ENCODE peak calls at places on chromosomes 13 and 19, in six cellular contexts. One of them, this sample, is unnamed.
A peak's percentile ranks its signal among the peaks of the same experiment; 100 is the strongest.

GRCh38 chr13:107964356-107964755 is 251.0 kb downstream of the LIG4 start:
- DNase-seq in GM23248: no peak
- DNase-seq in DND-41: no peak
- DNase-seq in OCI-LY7: no peak
- DNase-seq in astrocyte: no peak
- DNase-seq in neural progenitor cell: no peak
- DNase-seq in this sample: no peak

GRCh38 chr19:19997656-19998268 is 41.5 kb downstream of the ZNF682 start:
- DNase-seq in GM23248: peak; percentile 45
- DNase-seq in DND-41: peak; percentile 50
- DNase-seq in OCI-LY7: peak; percentile 56
- DNase-seq in astrocyte: no peak
- DNase-seq in neural progenitor cell: peak; percentile 16
- DNase-seq in this sample: peak; percentile 81

GRCh38 chr13:50481936-50482335 is 361.6 kb downstream of the DLEU7 start:
- DNase-seq in GM23248: no peak
- DNase-seq in DND-41: no peak
- DNase-seq in OCI-LY7: no peak
- DNase-seq in astrocyte: no peak
- DNase-seq in neural progenitor cell: no peak
- DNase-seq in this sample: no peak

GRCh38 chr13:59468396-59468795 is 695.3 kb downstream of the DIAPH3 start:
- DNase-seq in GM23248: no peak
- DNase-seq in DND-41: no peak
- DNase-seq in OCI-LY7: no peak
- DNase-seq in astrocyte: no peak
- DNase-seq in neural progenitor cell: no peak
- DNase-seq in this sample: no peak

GRCh38 chr19:1618157-1619093 is 13.2 kb upstream of the UQCR11 start:
- DNase-seq in GM23248: peak; percentile 40
- DNase-seq in DND-41: peak; percentile 35
- DNase-seq in OCI-LY7: peak; percentile 64
- DNase-seq in astrocyte: no peak
- DNase-seq in neural progenitor cell: peak; percentile 44
- DNase-seq in this sample: peak; percentile 83

GRCh38 chr19:9791552-9792181 is 23.1 kb upstream of the ZNF846 start:
- DNase-seq in GM23248: peak; percentile 97
- DNase-seq in DND-41: peak; percentile 95
- DNase-seq in OCI-LY7: peak; percentile 96
- DNase-seq in astrocyte: peak; percentile 86
- DNase-seq in neural progenitor cell: peak; percentile 99
- DNase-seq in this sample: peak; percentile 98

GRCh38 chr13:65912516-65912915 is 1317.6 kb downstream of the PCDH9 start:
- DNase-seq in GM23248: no peak
- DNase-seq in DND-41: no peak
- DNase-seq in OCI-LY7: no peak
- DNase-seq in astrocyte: no peak
- DNase-seq in neural progenitor cell: no peak
- DNase-seq in this sample: no peak

GRCh38 chr13:89375839-89376238 is 1704.7 kb downstream of the SLITRK5 start:
- DNase-seq in GM23248: peak; percentile 76
- DNase-seq in DND-41: no peak
- DNase-seq in OCI-LY7: no peak
- DNase-seq in astrocyte: peak; percentile 73
- DNase-seq in neural progenitor cell: no peak
- DNase-seq in this sample: no peak

GRCh38 chr19:703651-704446 is 4.9 kb upstream of the PALM start:
- DNase-seq in GM23248: peak; percentile 61
- DNase-seq in DND-41: peak; percentile 47
- DNase-seq in OCI-LY7: peak; percentile 81
- DNase-seq in astrocyte: no peak
- DNase-seq in neural progenitor cell: peak; percentile 86
- DNase-seq in this sample: peak; percentile 96

GRCh38 chr19:5149508-5149907 is 180.6 kb downstream of the KDM4B start:
- DNase-seq in GM23248: no peak
- DNase-seq in DND-41: no peak
- DNase-seq in OCI-LY7: no peak
- DNase-seq in astrocyte: no peak
- DNase-seq in neural progenitor cell: no peak
- DNase-seq in this sample: no peak

GRCh38 chr19:44657211-44657921 is 13.7 kb downstream of the PVR start:
- DNase-seq in GM23248: peak; percentile 70
- DNase-seq in DND-41: peak; percentile 69
- DNase-seq in OCI-LY7: peak; percentile 68
- DNase-seq in astrocyte: peak; percentile 24
- DNase-seq in neural progenitor cell: peak; percentile 81
- DNase-seq in this sample: peak; percentile 90

GRCh38 chr13:45446181-45446580 is 18.6 kb upstream of the COG3 start:
- DNase-seq in GM23248: peak; percentile 69
- DNase-seq in DND-41: no peak
- DNase-seq in OCI-LY7: no peak
- DNase-seq in astrocyte: peak; percentile 64
- DNase-seq in neural progenitor cell: no peak
- DNase-seq in this sample: no peak

GRCh38 chr19:10143700-10144099 is 24.0 kb upstream of the EIF3G start:
- DNase-seq in GM23248: no peak
- DNase-seq in DND-41: no peak
- DNase-seq in OCI-LY7: no peak
- DNase-seq in astrocyte: no peak
- DNase-seq in neural progenitor cell: no peak
- DNase-seq in this sample: no peak

GRCh38 chr13:50365683-50366391 is 350.6 kb downstream of the KCNRG start:
- DNase-seq in GM23248: no peak
- DNase-seq in DND-41: no peak
- DNase-seq in OCI-LY7: peak; percentile 56
- DNase-seq in astrocyte: no peak
- DNase-seq in neural progenitor cell: no peak
- DNase-seq in this sample: no peak

DNA sequence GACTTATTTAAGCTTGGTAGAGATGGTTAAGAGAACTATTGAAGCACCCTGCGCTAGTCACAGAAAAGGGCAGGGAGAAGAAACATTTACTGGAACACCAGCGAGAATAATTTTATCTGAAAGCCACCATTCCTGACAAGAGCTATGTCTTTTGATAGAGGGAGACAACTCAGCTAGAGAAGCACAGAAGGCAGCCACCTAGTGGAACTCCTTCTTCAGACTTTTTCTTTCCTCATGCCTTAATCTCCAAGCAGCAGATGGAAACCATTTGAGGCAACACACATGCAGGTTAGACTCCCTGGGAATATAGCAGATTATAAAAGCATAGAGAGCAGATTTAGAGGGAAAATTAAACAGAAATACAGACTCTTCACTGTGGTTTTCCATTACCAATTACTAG is 813.4 kb downstream of the SLITRK6 start:
- DNase-seq in GM23248: no peak
- DNase-seq in DND-41: no peak
- DNase-seq in OCI-LY7: peak; percentile 37
- DNase-seq in astrocyte: no peak
- DNase-seq in neural progenitor cell: no peak
- DNase-seq in this sample: peak; percentile 34
- H4K20me1 ChIP-seq in GM23248: no peaks in the 10 kb centered on the region
- H4K20me1 ChIP-seq in DND-41: no peaks in the 10 kb centered on the region
- H4K20me1 ChIP-seq in OCI-LY7: no peaks in the 10 kb centered on the region
- H4K20me1 ChIP-seq in astrocyte: no peaks in the 10 kb centered on the region
- H4K20me1 ChIP-seq in neural progenitor cell: no peaks in the 10 kb centered on the region
- H4K20me1 ChIP-seq in this sample: no peaks in the 10 kb centered on the region

DNA sequence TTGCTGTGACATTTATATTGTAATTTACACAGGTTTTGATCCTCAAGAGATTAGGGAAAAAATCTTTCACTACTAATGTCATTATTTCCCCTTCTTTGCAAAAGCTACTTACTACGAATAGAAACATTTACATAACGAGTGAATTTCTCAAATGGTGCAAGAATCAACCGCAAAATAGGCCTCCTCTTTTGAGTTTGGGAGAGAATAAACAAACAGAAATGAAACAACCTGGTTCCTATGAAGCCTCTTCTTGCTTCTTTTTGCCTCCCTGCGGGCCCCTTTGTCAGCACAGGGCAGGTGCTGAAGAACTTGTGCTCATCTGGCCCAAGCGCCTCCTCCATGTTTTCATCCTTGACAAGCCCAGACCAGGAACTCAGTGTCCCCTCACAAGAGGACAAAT is 10.1 kb upstream of the GJA3 start:
- DNase-seq in GM23248: no peak
- DNase-seq in DND-41: no peak
- DNase-seq in OCI-LY7: no peak
- DNase-seq in astrocyte: no peak
- DNase-seq in neural progenitor cell: no peak
- DNase-seq in this sample: no peak
- H3K4me3 ChIP-seq in GM23248: no peak overlapping the region
- H3K4me3 ChIP-seq in DND-41: no peak overlapping the region
- H3K4me3 ChIP-seq in OCI-LY7: no peak overlapping the region
- H3K4me3 ChIP-seq in astrocyte: no peak overlapping the region
- H3K4me3 ChIP-seq in neural progenitor cell: no peak overlapping the region
- H3K4me3 ChIP-seq in this sample: no peak overlapping the region

DNA sequence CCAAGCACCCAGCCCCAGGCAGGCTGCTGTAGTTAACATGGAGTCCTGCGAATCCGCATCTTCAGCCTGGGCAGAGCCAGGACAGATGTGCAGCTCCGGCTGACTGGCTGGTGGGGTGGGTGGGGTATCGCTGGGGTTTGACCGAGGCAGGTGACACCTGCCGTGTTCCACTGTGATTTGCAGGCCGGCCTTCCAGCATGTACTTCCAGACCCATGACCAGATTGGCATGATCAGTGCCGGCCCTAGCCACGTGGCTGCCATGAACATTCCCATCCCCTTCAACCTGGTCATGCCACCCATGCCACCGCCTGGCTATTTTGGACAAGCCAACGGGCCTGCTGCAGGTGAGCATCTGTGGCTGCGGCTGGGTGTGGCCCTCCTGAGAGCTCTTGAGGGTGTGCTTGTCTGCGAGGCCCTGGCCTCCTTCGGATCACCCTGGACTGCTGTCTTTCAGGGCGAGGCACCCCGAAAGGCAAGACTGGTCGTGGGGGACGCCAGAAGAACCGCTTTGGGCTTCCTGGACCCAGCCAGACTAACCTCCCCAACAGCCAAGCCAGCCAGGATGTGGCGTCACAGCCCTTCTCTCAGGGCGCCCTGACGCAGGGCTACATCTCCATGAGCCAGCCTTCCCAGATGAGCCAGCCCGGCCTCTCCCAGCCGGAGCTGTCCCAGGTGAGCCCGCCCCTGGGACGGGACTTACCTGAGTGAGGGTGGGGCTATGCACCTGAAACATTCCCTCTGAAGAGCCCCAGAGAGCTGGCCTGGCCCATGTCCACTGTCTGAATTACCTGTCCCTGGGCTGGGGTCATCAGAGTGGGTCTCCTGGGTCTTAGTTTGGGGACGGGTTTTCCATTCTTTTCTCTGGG is 30.6 kb downstream of the CERS1 start:
- DNase-seq in GM23248: no peak
- DNase-seq in DND-41: no peak
- DNase-seq in OCI-LY7: no peak
- DNase-seq in astrocyte: no peak
- DNase-seq in neural progenitor cell: no peak
- DNase-seq in this sample: no peak
- H4K20me1 ChIP-seq in GM23248: no peaks in the 10 kb centered on the region
- H4K20me1 ChIP-seq in DND-41: peaks cover 70% of the 10 kb centered on the region
- H4K20me1 ChIP-seq in OCI-LY7: peaks cover 8% of the 10 kb centered on the region
- H4K20me1 ChIP-seq in astrocyte: peaks cover 55% of the 10 kb centered on the region
- H4K20me1 ChIP-seq in neural progenitor cell: peaks cover 34% of the 10 kb centered on the region
- H4K20me1 ChIP-seq in this sample: peaks cover 14% of the 10 kb centered on the region

GRCh38 chr19:48715681-48716171 is 3.8 kb downstream of the MAMSTR start:
- DNase-seq in GM23248: peak; percentile 41
- DNase-seq in DND-41: no peak
- DNase-seq in OCI-LY7: no peak
- DNase-seq in astrocyte: no peak
- DNase-seq in neural progenitor cell: no peak
- DNase-seq in this sample: peak; percentile 24
- H3K4me3 ChIP-seq in GM23248: peak overlapping the region; percentile 77
- H3K4me3 ChIP-seq in DND-41: no peak overlapping the region
- H3K4me3 ChIP-seq in OCI-LY7: no peak overlapping the region
- H3K4me3 ChIP-seq in astrocyte: no peak overlapping the region
- H3K4me3 ChIP-seq in neural progenitor cell: no peak overlapping the region
- H3K4me3 ChIP-seq in this sample: no peak overlapping the region

DNA sequence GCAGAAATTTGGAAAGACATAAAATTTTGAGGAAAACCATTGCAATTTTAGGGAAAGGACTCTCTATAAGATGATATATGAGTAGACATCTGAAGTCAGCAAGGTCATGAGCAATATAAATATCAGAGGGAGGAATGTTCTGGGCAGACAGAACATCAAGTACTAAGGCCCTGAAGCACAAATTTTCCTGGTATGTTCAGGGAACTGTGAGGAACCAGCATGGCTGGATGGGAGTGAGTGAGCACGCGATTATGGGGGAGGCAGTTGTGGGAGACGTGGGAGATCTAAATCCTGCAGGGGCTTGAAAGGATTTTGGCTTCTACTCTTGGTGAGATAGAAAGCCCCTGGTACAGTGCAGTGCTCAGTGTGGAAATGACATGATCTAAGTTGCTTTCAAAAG is 112.0 kb downstream of the TBC1D4 start:
- DNase-seq in GM23248: no peak
- DNase-seq in DND-41: no peak
- DNase-seq in OCI-LY7: no peak
- DNase-seq in astrocyte: no peak
- DNase-seq in neural progenitor cell: no peak
- DNase-seq in this sample: no peak
- H4K20me1 ChIP-seq in GM23248: no peaks in the 10 kb centered on the region
- H4K20me1 ChIP-seq in DND-41: no peaks in the 10 kb centered on the region
- H4K20me1 ChIP-seq in OCI-LY7: no peaks in the 10 kb centered on the region
- H4K20me1 ChIP-seq in astrocyte: no peaks in the 10 kb centered on the region
- H4K20me1 ChIP-seq in neural progenitor cell: no peaks in the 10 kb centered on the region
- H4K20me1 ChIP-seq in this sample: no peaks in the 10 kb centered on the region

GRCh38 chr19:55112246-55112780 is 5.1 kb downstream of the PPP1R12C start:
- DNase-seq in GM23248: no peak
- DNase-seq in DND-41: no peak
- DNase-seq in OCI-LY7: no peak
- DNase-seq in astrocyte: no peak
- DNase-seq in neural progenitor cell: no peak
- DNase-seq in this sample: no peak

GRCh38 chr19:55115446-55116065 is 1.9 kb downstream of the PPP1R12C start:
- DNase-seq in GM23248: peak; percentile 52
- DNase-seq in DND-41: no peak
- DNase-seq in OCI-LY7: no peak
- DNase-seq in astrocyte: peak; percentile 40
- DNase-seq in neural progenitor cell: no peak
- DNase-seq in this sample: no peak

GRCh38 chr19:55114566-55115145 is 2.8 kb downstream of the PPP1R12C start:
- DNase-seq in GM23248: no peak
- DNase-seq in DND-41: no peak
- DNase-seq in OCI-LY7: no peak
- DNase-seq in astrocyte: no peak
- DNase-seq in neural progenitor cell: no peak
- DNase-seq in this sample: no peak

GRCh38 chr19:55112781-55113569 is 4.5 kb downstream of the PPP1R12C start:
- DNase-seq in GM23248: no peak
- DNase-seq in DND-41: no peak
- DNase-seq in OCI-LY7: peak; percentile 87
- DNase-seq in astrocyte: no peak
- DNase-seq in neural progenitor cell: no peak
- DNase-seq in this sample: peak; percentile 76

GRCh38 chr19:55113570-55114039 is 3.8 kb downstream of the PPP1R12C start:
- DNase-seq in GM23248: peak; percentile 96
- DNase-seq in DND-41: no peak
- DNase-seq in OCI-LY7: peak; percentile 60
- DNase-seq in astrocyte: peak; percentile 78
- DNase-seq in neural progenitor cell: peak; percentile 82
- DNase-seq in this sample: peak; percentile 91
- H3K4me3 ChIP-seq in GM23248: no peak overlapping the region
- H3K4me3 ChIP-seq in DND-41: no peak overlapping the region
- H3K4me3 ChIP-seq in OCI-LY7: peak overlapping the region; percentile 86
- H3K4me3 ChIP-seq in astrocyte: no peak overlapping the region
- H3K4me3 ChIP-seq in neural progenitor cell: no peak overlapping the region
- H3K4me3 ChIP-seq in this sample: no peak overlapping the region

This sample was measured in GM23338.